ENCODE peak calls at places on chromosomes 11 and 22, in eight cellular contexts. F is activated naive CD4-positive, alpha-beta T cell treated with anti-CD3 and anti-CD28 coated beads, Interleukin-2, amount 50 U/mL, for 72 hours; L is AML-193; C is sciatic nerve; O is stimulated activated CD8-positive, alpha-beta memory T cell treated with anti-CD3 and anti-CD28 coated beads, Interleukin-15, amount 100 ng/mL, for 24 hours; M is A673; T is foreskin fibroblast; R is ovary. P is an unnamed sample.

GRCh38 chr11:1153105-1153950 is 4.4 kb upstream of the MUC5AC start:
- DNase-seq in L (no peak), F (no peak), M (no peak), T (no peak), C (no peak), R (peak), O (no peak), P (no peak)

GRCh38 chr11:12540075-12540685 is 134.0 kb upstream of the TEAD1 start:
- DNase-seq in M (peak), F (no peak), T (peak), R (no peak), C (no peak), O (no peak), L (no peak), P (no peak)

GRCh38 chr11:84887055-84887629 is 740.0 kb downstream of the DLG2 start:
- DNase-seq in L (no peak), R (no peak), T (no peak), O (no peak), M (no peak), C (no peak), F (no peak), P (no peak)

GRCh38 chr11:8383227-8383626 is 119.5 kb upstream of the LMO1 start:
- DNase-seq in L (no peak), M (no peak), R (no peak), O (no peak), C (no peak), T (no peak), F (no peak), P (no peak)

GRCh38 chr11:71240865-71241691 is 11.3 kb downstream of the SHANK2 start:
- DNase-seq in F (no peak), L (no peak), M (peak), O (no peak), C (no peak), R (no peak), T (peak), P (no peak)

GRCh38 chr22:44659140-44659539 is 42.9 kb upstream of the PRR5 start:
- DNase-seq in F (no peak), C (no peak), M (no peak), O (no peak), L (no peak), R (peak), T (peak), P (no peak)

GRCh38 chr11:119445850-119446249 is 22.9 kb upstream of the THY1 start:
- DNase-seq in O (no peak), F (no peak), L (no peak), R (no peak), M (no peak), C (no peak), T (no peak), P (no peak)

GRCh38 chr11:43582024-43582836 is 98.3 kb upstream of the HSD17B12 start:
- DNase-seq in O (no peak), M (no peak), R (no peak), F (no peak), T (no peak), L (no peak), C (no peak), P (no peak)

GRCh38 chr22:43442386-43443060 is 30.7 kb downstream of the MPPED1 start:
- DNase-seq in M (no peak), T (no peak), C (peak), F (no peak), O (no peak), L (no peak), R (peak), P (no peak)

GRCh38 chr22:22171357-22172218 is 73.0 kb upstream of the VPREB1 start:
- DNase-seq in L (no peak), C (no peak), M (no peak), T (peak), O (no peak), F (no peak), R (no peak), P (no peak)

GRCh38 chr11:34030386-34030785 is 21.1 kb upstream of the CAPRIN1 start:
- DNase-seq in M (no peak), T (no peak), L (no peak), R (no peak), F (no peak), C (no peak), O (no peak), P (no peak)

GRCh38 chr11:72850832-72851231 is 36.6 kb downstream of the ATG16L2 start:
- DNase-seq in O (no peak), C (no peak), T (no peak), M (no peak), R (no peak), F (no peak), L (no peak), P (no peak)

GRCh38 chr11:32289701-32290100 is 145.6 kb downstream of the WT1 start:
- DNase-seq in M (no peak), O (no peak), T (no peak), L (no peak), R (no peak), C (no peak), F (no peak), P (no peak)